ENCODE peak calls at places on chromosome 18, in four cellular contexts. One of them, this sample, is unnamed.

GRCh38 chr18:58501033-58501432 is 127.9 kb downstream of the ALPK2 start:
- DNase-seq in A673: no peak
- DNase-seq in HFF-Myc: no peak
- DNase-seq in GM06990: no peak
- DNase-seq in this sample: peak

GRCh38 chr18:66495844-66496243 is 108.0 kb downstream of the CDH19 start:
- DNase-seq in GM06990: no peak
- DNase-seq in HFF-Myc: no peak
- DNase-seq in A673: peak
- DNase-seq in this sample: peak

GRCh38 chr18:51028201-51028805 is 1.7 kb upstream of the SMAD4 start:
- DNase-seq in HFF-Myc: no peak
- DNase-seq in GM06990: peak
- DNase-seq in A673: peak
- DNase-seq in this sample: peak

GRCh38 chr18:44682871-44683221 is 2.2 kb downstream of the SETBP1 start:
- DNase-seq in A673: no peak
- DNase-seq in GM06990: no peak
- DNase-seq in HFF-Myc: no peak
- DNase-seq in this sample: no peak

GRCh38 chr18:33212363-33212762 is 228.2 kb downstream of the CCDC178 start:
- DNase-seq in HFF-Myc: no peak
- DNase-seq in A673: no peak
- DNase-seq in GM06990: no peak
- DNase-seq in this sample: no peak

GRCh38 chr18:765764-766549 is 46.1 kb downstream of the YES1 start:
- DNase-seq in HFF-Myc: no peak
- DNase-seq in GM06990: no peak
- DNase-seq in A673: no peak
- DNase-seq in this sample: no peak

GRCh38 chr18:49849331-49850217 is 36.2 kb upstream of the ACAA2 start:
- DNase-seq in A673: peak
- DNase-seq in HFF-Myc: peak
- DNase-seq in GM06990: no peak
- DNase-seq in this sample: no peak

GRCh38 chr18:73891572-73892421 is 255.8 kb downstream of the FBXO15 start:
- DNase-seq in HFF-Myc: no peak
- DNase-seq in A673: peak
- DNase-seq in GM06990: no peak
- DNase-seq in this sample: peak

GRCh38 chr18:9987355-9987754 is 73.5 kb downstream of the VAPA start:
- DNase-seq in GM06990: no peak
- DNase-seq in A673: no peak
- DNase-seq in HFF-Myc: no peak
- DNase-seq in this sample: no peak

GRCh38 chr18:69215151-69215550 is 185.5 kb upstream of the DOK6 start:
- DNase-seq in A673: no peak
- DNase-seq in HFF-Myc: no peak
- DNase-seq in GM06990: no peak
- DNase-seq in this sample: no peak

GRCh38 chr18:5894215-5894612 is 1.1 kb downstream of the TMEM200C start:
- DNase-seq in A673: no peak
- DNase-seq in GM06990: no peak
- DNase-seq in HFF-Myc: no peak
- DNase-seq in this sample: no peak

GRCh38 chr18:48158721-48159120 is 228.3 kb upstream of the SMAD2 start:
- DNase-seq in A673: no peak
- DNase-seq in HFF-Myc: no peak
- DNase-seq in GM06990: no peak
- DNase-seq in this sample: no peak

GRCh38 chr18:9817286-9817685 is 68.5 kb upstream of the TXNDC2 start:
- DNase-seq in A673: no peak
- DNase-seq in HFF-Myc: no peak
- DNase-seq in GM06990: no peak
- DNase-seq in this sample: no peak

GRCh38 chr18:66742832-66743231 is 138.9 kb upstream of the CDH19 start:
- DNase-seq in HFF-Myc: no peak
- DNase-seq in GM06990: no peak
- DNase-seq in A673: no peak
- DNase-seq in this sample: no peak

GRCh38 chr18:50924372-50924771 is 43.5 kb upstream of the ELAC1 start:
- DNase-seq in GM06990: no peak
- DNase-seq in A673: no peak
- DNase-seq in HFF-Myc: no peak
- DNase-seq in this sample: no peak

GRCh38 chr18:45068563-45069191 is 388.0 kb downstream of the SETBP1 start:
- DNase-seq in A673: no peak
- DNase-seq in GM06990: no peak
- DNase-seq in HFF-Myc: no peak
- DNase-seq in this sample: no peak

GRCh38 chr18:1528964-1529509 is 624.4 kb downstream of the ADCYAP1 start:
- DNase-seq in HFF-Myc: no peak
- DNase-seq in GM06990: no peak
- DNase-seq in A673: no peak
- DNase-seq in this sample: no peak

GRCh38 chr18:73461780-73462059 is 593.9 kb upstream of the NETO1 start:
- DNase-seq in GM06990: no peak
- DNase-seq in A673: peak
- DNase-seq in HFF-Myc: peak
- DNase-seq in this sample: no peak

GRCh38 chr18:22307528-22307927 is 110.2 kb downstream of the CTAGE1 start:
- DNase-seq in HFF-Myc: no peak
- DNase-seq in A673: no peak
- DNase-seq in GM06990: no peak
- DNase-seq in this sample: no peak

GRCh38 chr18:8044004-8044403 is 476.9 kb downstream of the PTPRM start:
- DNase-seq in GM06990: no peak
- DNase-seq in A673: no peak
- DNase-seq in HFF-Myc: no peak
- DNase-seq in this sample: no peak
- TF ChIP-seq CTCF in GM06990: no peak
- TF ChIP-seq CTCF in A673: no peak
- TF ChIP-seq CTCF in HFF-Myc: no peak
- TF ChIP-seq CTCF in this sample: no peak

GRCh38 chr18:35343936-35344735 is at the start of gene ZNF24:
- DNase-seq in GM06990: peak
- DNase-seq in A673: peak
- DNase-seq in HFF-Myc: peak
- DNase-seq in this sample: peak
- TF ChIP-seq CTCF in GM06990: no peak
- TF ChIP-seq CTCF in A673: no peak
- TF ChIP-seq CTCF in HFF-Myc: no peak
- TF ChIP-seq CTCF in this sample: no peak

DNA sequence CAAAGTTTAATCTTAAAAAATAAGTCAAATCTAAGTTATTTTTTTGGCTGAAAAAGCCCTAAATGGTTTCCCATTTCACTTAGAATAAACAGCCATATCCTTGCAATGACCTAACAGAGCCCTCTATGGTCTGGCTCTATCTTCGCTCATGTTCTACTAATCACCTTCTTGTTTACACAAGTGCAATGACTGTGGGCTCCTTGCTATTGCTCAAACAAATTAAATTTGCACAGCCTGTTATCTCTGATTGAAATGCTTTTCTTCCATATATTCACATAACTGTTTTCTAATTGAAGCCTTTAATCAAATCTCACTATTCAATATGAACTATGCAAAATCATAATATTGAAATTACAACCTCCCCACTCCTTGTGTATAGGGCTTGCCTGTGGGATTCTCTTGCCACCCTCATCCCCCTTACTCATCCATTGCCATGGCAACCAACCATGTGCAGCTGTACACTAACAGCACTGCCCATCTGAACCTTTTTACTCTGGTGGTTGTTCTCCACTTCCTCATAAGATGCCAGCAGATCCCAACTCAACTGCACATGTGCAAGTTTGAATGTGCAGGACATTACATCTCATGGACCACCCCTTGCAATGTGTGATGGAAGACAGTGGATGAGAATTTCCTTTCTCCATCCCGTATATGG is 1083.2 kb downstream of the SOCS6 start:
- DNase-seq in GM06990: no peak
- DNase-seq in A673: no peak
- DNase-seq in HFF-Myc: no peak
- DNase-seq in this sample: no peak
- TF ChIP-seq CTCF in GM06990: no peak
- TF ChIP-seq CTCF in A673: no peak
- TF ChIP-seq CTCF in HFF-Myc: no peak
- TF ChIP-seq CTCF in this sample: no peak

GRCh38 chr18:42619771-42620170 is 495.7 kb downstream of the RIT2 start:
- DNase-seq in HFF-Myc: no peak
- DNase-seq in GM06990: no peak
- DNase-seq in A673: no peak
- DNase-seq in this sample: no peak

GRCh38 chr18:42617086-42617725 is 498.3 kb downstream of the RIT2 start:
- DNase-seq in GM06990: no peak
- DNase-seq in A673: peak
- DNase-seq in HFF-Myc: no peak
- DNase-seq in this sample: no peak

GRCh38 chr18:42614619-42615293 is 500.7 kb downstream of the RIT2 start:
- DNase-seq in GM06990: no peak
- DNase-seq in A673: peak
- DNase-seq in HFF-Myc: no peak
- DNase-seq in this sample: no peak

DNA sequence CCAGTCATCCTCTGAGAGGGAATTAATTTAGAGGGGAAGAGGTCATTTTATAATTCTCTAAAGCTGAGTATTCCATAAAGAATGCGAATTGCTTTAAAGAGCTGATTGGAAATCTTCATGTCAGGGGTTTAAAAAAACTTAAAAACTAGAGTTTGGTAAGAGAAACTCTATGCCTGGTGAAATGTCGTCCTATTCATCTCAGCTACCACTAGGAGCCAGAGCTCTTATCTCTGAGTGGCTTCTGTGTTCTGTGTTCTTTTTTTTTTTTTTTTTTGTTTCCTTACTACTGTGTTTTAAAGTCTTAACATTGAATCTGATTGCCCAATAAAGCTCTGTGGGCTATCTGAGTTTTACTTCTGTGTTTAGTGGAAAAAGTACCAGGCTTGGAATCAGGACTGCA is 494.9 kb downstream of the RIT2 start:
- DNase-seq in A673: no peak
- DNase-seq in HFF-Myc: no peak
- DNase-seq in GM06990: no peak
- DNase-seq in this sample: no peak
- TF ChIP-seq CTCF in A673: no peak
- TF ChIP-seq CTCF in HFF-Myc: no peak
- TF ChIP-seq CTCF in GM06990: no peak
- TF ChIP-seq CTCF in this sample: no peak

DNA sequence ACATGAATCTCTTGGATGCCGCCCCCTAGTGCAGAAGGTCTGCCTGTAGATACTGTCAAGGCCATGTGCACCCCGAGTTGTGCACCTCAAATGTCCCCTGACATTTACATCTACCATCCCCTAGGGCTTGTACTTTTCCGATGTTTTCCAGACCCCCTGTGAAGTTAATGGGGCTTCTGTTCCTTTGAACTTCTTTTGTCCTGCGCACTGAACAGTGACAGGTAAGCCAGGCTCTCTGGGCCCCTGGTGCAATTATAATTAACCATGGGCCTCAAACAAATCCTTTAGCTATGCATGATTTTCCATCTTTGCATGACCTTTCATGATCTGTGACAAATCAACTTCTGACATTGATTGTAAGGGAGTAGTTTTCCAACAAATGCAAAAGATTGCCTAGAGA is 158.4 kb downstream of the FHOD3 start:
- DNase-seq in GM06990: no peak
- DNase-seq in A673: no peak
- DNase-seq in HFF-Myc: no peak
- DNase-seq in this sample: no peak
- TF ChIP-seq CTCF in GM06990: peak
- TF ChIP-seq CTCF in A673: no peak
- TF ChIP-seq CTCF in HFF-Myc: no peak
- TF ChIP-seq CTCF in this sample: no peak

GRCh38 chr18:79962835-79963657 is 1.4 kb upstream of the HSBP1L1 start:
- DNase-seq in HFF-Myc: no peak
- DNase-seq in GM06990: peak
- DNase-seq in A673: no peak
- DNase-seq in this sample: peak

GRCh38 chr18:79962311-79962710 is 2.1 kb upstream of the HSBP1L1 start:
- DNase-seq in GM06990: no peak
- DNase-seq in HFF-Myc: no peak
- DNase-seq in A673: no peak
- DNase-seq in this sample: no peak

GRCh38 chr18:79963658-79964329 is 649 bp upstream of the HSBP1L1 start:
- DNase-seq in A673: no peak
- DNase-seq in GM06990: no peak
- DNase-seq in HFF-Myc: no peak
- DNase-seq in this sample: no peak

GRCh38 chr18:79965119-79965902 is 868 bp downstream of the HSBP1L1 start:
- DNase-seq in A673: peak
- DNase-seq in HFF-Myc: peak
- DNase-seq in GM06990: peak
- DNase-seq in this sample: no peak

GRCh38 chr18:79964330-79965118 is at the start of gene HSBP1L1:
- DNase-seq in HFF-Myc: no peak
- DNase-seq in A673: peak
- DNase-seq in GM06990: peak
- DNase-seq in this sample: peak
- TF ChIP-seq CTCF in HFF-Myc: no peak
- TF ChIP-seq CTCF in A673: no peak
- TF ChIP-seq CTCF in GM06990: peak
- TF ChIP-seq CTCF in this sample: peak

GRCh38 chr18:34224423-34225217 is at the start of gene NOL4:
- DNase-seq in A673: peak
- DNase-seq in HFF-Myc: no peak
- DNase-seq in GM06990: peak
- DNase-seq in this sample: peak
- TF ChIP-seq CTCF in A673: peak
- TF ChIP-seq CTCF in HFF-Myc: peak
- TF ChIP-seq CTCF in GM06990: peak
- TF ChIP-seq CTCF in this sample: peak

GRCh38 chr18:78445880-78446279 is 533.7 kb upstream of the SALL3 start:
- DNase-seq in GM06990: no peak
- DNase-seq in HFF-Myc: no peak
- DNase-seq in A673: no peak
- DNase-seq in this sample: no peak

DNA sequence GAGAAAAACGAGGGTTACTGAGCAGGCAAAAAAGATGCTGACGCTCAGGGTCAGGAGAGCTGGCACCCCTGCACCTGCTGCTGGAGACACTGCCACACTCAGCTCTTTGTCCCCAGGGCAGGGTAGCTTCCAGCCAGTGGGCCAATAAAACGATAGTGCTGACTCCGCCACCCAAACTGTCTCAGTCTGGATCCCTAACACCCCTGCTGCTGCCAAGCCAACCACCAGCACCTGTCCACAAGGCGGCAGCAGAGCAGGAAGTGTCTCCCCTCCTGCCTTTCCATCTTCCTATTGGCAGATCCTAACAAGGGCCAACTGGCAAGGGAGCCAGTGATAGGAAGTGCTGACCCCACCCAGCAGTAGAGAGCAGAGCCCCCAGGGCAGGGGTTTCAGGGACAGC is 531.5 kb upstream of the SALL3 start:
- DNase-seq in A673: no peak
- DNase-seq in HFF-Myc: no peak
- DNase-seq in GM06990: no peak
- DNase-seq in this sample: no peak
- TF ChIP-seq CTCF in A673: no peak
- TF ChIP-seq CTCF in HFF-Myc: no peak
- TF ChIP-seq CTCF in GM06990: no peak
- TF ChIP-seq CTCF in this sample: no peak